ENCODE peak calls at places on chromosomes 11 and 22, in six cellular contexts. One of them, this sample, is unnamed.

GRCh38 chr11:44575288-44575672 is 9.8 kb downstream of the CD82 start:
- DNase-seq in activated CD4-positive, alpha-beta T cell treated with anti-CD3 and anti-CD28 coated beads, Interleukin-2, amount 50 U/mL, for 1 hour: no peak
- DNase-seq in GM04504: no peak
- DNase-seq in A549: no peak
- DNase-seq in HTR-8/SVneo: no peak
- DNase-seq in endothelial cell: no peak
- DNase-seq in this sample: no peak

GRCh38 chr11:119120639-119121007 is 757 bp upstream of the HINFP start:
- DNase-seq in activated CD4-positive, alpha-beta T cell treated with anti-CD3 and anti-CD28 coated beads, Interleukin-2, amount 50 U/mL, for 1 hour: no peak
- DNase-seq in GM04504: no peak
- DNase-seq in A549: no peak
- DNase-seq in HTR-8/SVneo: peak; percentile 25
- DNase-seq in endothelial cell: no peak
- DNase-seq in this sample: no peak

GRCh38 chr11:115458877-115459276 is 45.3 kb downstream of the CADM1 start:
- DNase-seq in activated CD4-positive, alpha-beta T cell treated with anti-CD3 and anti-CD28 coated beads, Interleukin-2, amount 50 U/mL, for 1 hour: no peak
- DNase-seq in GM04504: no peak
- DNase-seq in A549: no peak
- DNase-seq in HTR-8/SVneo: no peak
- DNase-seq in endothelial cell: no peak
- DNase-seq in this sample: no peak

GRCh38 chr11:72781063-72781312 is 12.9 kb downstream of the STARD10 start:
- DNase-seq in activated CD4-positive, alpha-beta T cell treated with anti-CD3 and anti-CD28 coated beads, Interleukin-2, amount 50 U/mL, for 1 hour: no peak
- DNase-seq in GM04504: no peak
- DNase-seq in A549: no peak
- DNase-seq in HTR-8/SVneo: no peak
- DNase-seq in endothelial cell: no peak
- DNase-seq in this sample: no peak

GRCh38 chr11:19597194-19597593 is 115.4 kb upstream of the NAV2 start:
- DNase-seq in activated CD4-positive, alpha-beta T cell treated with anti-CD3 and anti-CD28 coated beads, Interleukin-2, amount 50 U/mL, for 1 hour: no peak
- DNase-seq in GM04504: peak; percentile 81
- DNase-seq in A549: no peak
- DNase-seq in HTR-8/SVneo: peak; percentile 43
- DNase-seq in endothelial cell: no peak
- DNase-seq in this sample: no peak

GRCh38 chr11:7600205-7600775 is 73.0 kb downstream of the CYB5R2 start:
- DNase-seq in activated CD4-positive, alpha-beta T cell treated with anti-CD3 and anti-CD28 coated beads, Interleukin-2, amount 50 U/mL, for 1 hour: no peak
- DNase-seq in GM04504: peak; percentile 71
- DNase-seq in A549: peak; percentile 22
- DNase-seq in HTR-8/SVneo: peak; percentile 20
- DNase-seq in endothelial cell: peak; percentile 39
- DNase-seq in this sample: no peak

GRCh38 chr11:34859496-34859895 is 56.7 kb downstream of the APIP start:
- DNase-seq in activated CD4-positive, alpha-beta T cell treated with anti-CD3 and anti-CD28 coated beads, Interleukin-2, amount 50 U/mL, for 1 hour: no peak
- DNase-seq in GM04504: no peak
- DNase-seq in A549: no peak
- DNase-seq in HTR-8/SVneo: no peak
- DNase-seq in endothelial cell: no peak
- DNase-seq in this sample: no peak

GRCh38 chr22:42190274-42190673 is 59.7 kb upstream of the CYP2D6 start:
- DNase-seq in activated CD4-positive, alpha-beta T cell treated with anti-CD3 and anti-CD28 coated beads, Interleukin-2, amount 50 U/mL, for 1 hour: no peak
- DNase-seq in GM04504: no peak
- DNase-seq in A549: no peak
- DNase-seq in HTR-8/SVneo: no peak
- DNase-seq in endothelial cell: no peak
- DNase-seq in this sample: no peak

GRCh38 chr11:64006468-64006867 is 20.2 kb downstream of the OTUB1 start:
- DNase-seq in activated CD4-positive, alpha-beta T cell treated with anti-CD3 and anti-CD28 coated beads, Interleukin-2, amount 50 U/mL, for 1 hour: no peak
- DNase-seq in GM04504: no peak
- DNase-seq in A549: no peak
- DNase-seq in HTR-8/SVneo: no peak
- DNase-seq in endothelial cell: no peak
- DNase-seq in this sample: no peak

GRCh38 chr22:27136596-27136995 is 479.2 kb downstream of the MIAT start:
- DNase-seq in activated CD4-positive, alpha-beta T cell treated with anti-CD3 and anti-CD28 coated beads, Interleukin-2, amount 50 U/mL, for 1 hour: no peak
- DNase-seq in GM04504: no peak
- DNase-seq in A549: no peak
- DNase-seq in HTR-8/SVneo: no peak
- DNase-seq in endothelial cell: no peak
- DNase-seq in this sample: no peak

GRCh38 chr11:104736503-104736902 is 161.8 kb downstream of the CASP12 start:
- DNase-seq in activated CD4-positive, alpha-beta T cell treated with anti-CD3 and anti-CD28 coated beads, Interleukin-2, amount 50 U/mL, for 1 hour: no peak
- DNase-seq in GM04504: no peak
- DNase-seq in A549: no peak
- DNase-seq in HTR-8/SVneo: no peak
- DNase-seq in endothelial cell: no peak
- DNase-seq in this sample: no peak

GRCh38 chr11:33708970-33709369 is 8.3 kb upstream of the C11orf91 start:
- DNase-seq in activated CD4-positive, alpha-beta T cell treated with anti-CD3 and anti-CD28 coated beads, Interleukin-2, amount 50 U/mL, for 1 hour: no peak
- DNase-seq in GM04504: no peak
- DNase-seq in A549: no peak
- DNase-seq in HTR-8/SVneo: no peak
- DNase-seq in endothelial cell: no peak
- DNase-seq in this sample: no peak

GRCh38 chr11:92888701-92889100 is 80.8 kb upstream of the MTNR1B start:
- DNase-seq in activated CD4-positive, alpha-beta T cell treated with anti-CD3 and anti-CD28 coated beads, Interleukin-2, amount 50 U/mL, for 1 hour: no peak
- DNase-seq in GM04504: no peak
- DNase-seq in A549: no peak
- DNase-seq in HTR-8/SVneo: no peak
- DNase-seq in endothelial cell: no peak
- DNase-seq in this sample: no peak

GRCh38 chr11:75400110-75400865 is 970 bp downstream of the RPS3 start:
- DNase-seq in activated CD4-positive, alpha-beta T cell treated with anti-CD3 and anti-CD28 coated beads, Interleukin-2, amount 50 U/mL, for 1 hour: no peak
- DNase-seq in GM04504: no peak
- DNase-seq in A549: no peak
- DNase-seq in HTR-8/SVneo: no peak
- DNase-seq in endothelial cell: no peak
- DNase-seq in this sample: no peak

GRCh38 chr11:69969890-69970784 is 108.0 kb upstream of the ANO1 start:
- DNase-seq in activated CD4-positive, alpha-beta T cell treated with anti-CD3 and anti-CD28 coated beads, Interleukin-2, amount 50 U/mL, for 1 hour: no peak
- DNase-seq in GM04504: no peak
- DNase-seq in A549: no peak
- DNase-seq in HTR-8/SVneo: no peak
- DNase-seq in endothelial cell: no peak
- DNase-seq in this sample: no peak

GRCh38 chr22:23215294-23216204 is 35.2 kb downstream of the BCR start:
- DNase-seq in activated CD4-positive, alpha-beta T cell treated with anti-CD3 and anti-CD28 coated beads, Interleukin-2, amount 50 U/mL, for 1 hour: no peak
- DNase-seq in GM04504: no peak
- DNase-seq in A549: no peak
- DNase-seq in HTR-8/SVneo: no peak
- DNase-seq in endothelial cell: no peak
- DNase-seq in this sample: no peak

GRCh38 chr11:93844568-93844967 is 5.8 kb downstream of the VSTM5 start:
- DNase-seq in activated CD4-positive, alpha-beta T cell treated with anti-CD3 and anti-CD28 coated beads, Interleukin-2, amount 50 U/mL, for 1 hour: no peak
- DNase-seq in GM04504: no peak
- DNase-seq in A549: no peak
- DNase-seq in HTR-8/SVneo: no peak
- DNase-seq in endothelial cell: no peak
- DNase-seq in this sample: no peak

GRCh38 chr11:116033931-116034553 is 529.8 kb upstream of the CADM1 start:
- DNase-seq in activated CD4-positive, alpha-beta T cell treated with anti-CD3 and anti-CD28 coated beads, Interleukin-2, amount 50 U/mL, for 1 hour: no peak
- DNase-seq in GM04504: no peak
- DNase-seq in A549: no peak
- DNase-seq in HTR-8/SVneo: no peak
- DNase-seq in endothelial cell: no peak
- DNase-seq in this sample: no peak

This sample was measured in iPS DF 19.7.